ENCODE peak calls at places on chromosomes 11 and 22, in five cellular contexts. R is tibial nerve, I is upper lobe of left lung, A is ovary, Z is A549. P is an unnamed sample.

GRCh38 chr11:20007386-20007785 is 152.9 kb downstream of the DBX1 start:
- DNase-seq in Z (no peak), A (no peak), I (no peak), R (no peak), P (no peak)

GRCh38 chr11:111623527-111624030 is 21.3 kb downstream of the SIK2 start:
- DNase-seq in A (no peak), I (no peak), R (no peak), Z (no peak), P (peak)

GRCh38 chr22:46613606-46613997 is 6.6 kb upstream of the GRAMD4 start:
- DNase-seq in I (no peak), Z (no peak), A (no peak), R (no peak), P (peak)

GRCh38 chr11:78138694-78139421 is 568 bp downstream of the ALG8 start:
- DNase-seq in Z (peak), R (no peak), A (no peak), I (no peak), P (peak)

GRCh38 chr11:31702966-31703365 is 108.2 kb downstream of the PAX6 start:
- DNase-seq in R (no peak), I (no peak), Z (peak), A (no peak), P (no peak)

GRCh38 chr11:92130432-92130831 is 94.2 kb upstream of the FAT3 start:
- DNase-seq in Z (no peak), R (no peak), A (no peak), I (no peak), P (no peak)

GRCh38 chr22:32544953-32545558 is 70.4 kb downstream of the FBXO7 start:
- DNase-seq in Z (no peak), I (no peak), R (no peak), A (no peak), P (no peak)

GRCh38 chr11:128563942-128564641 is 23.3 kb downstream of the ETS1 start:
- DNase-seq in I (no peak), Z (no peak), R (no peak), A (no peak), P (no peak)

GRCh38 chr11:84045146-84045545 is 759.0 kb upstream of the CCDC90B start:
- DNase-seq in I (no peak), A (no peak), Z (no peak), R (no peak), P (no peak)

GRCh38 chr22:38167988-38168407 is 13.6 kb downstream of the PLA2G6 start:
- DNase-seq in A (no peak), Z (no peak), I (no peak), R (no peak), P (no peak)

GRCh38 chr11:15695096-15695721 is 580.5 kb downstream of the INSC start:
- DNase-seq in R (no peak), Z (no peak), I (no peak), A (no peak), P (no peak)

GRCh38 chr11:101049123-101049522 is 80.5 kb downstream of the PGR start:
- DNase-seq in R (no peak), I (no peak), Z (no peak), A (no peak), P (no peak)

GRCh38 chr22:17920145-17920605 is 104.2 kb downstream of the MICAL3 start:
- DNase-seq in A (peak), I (no peak), Z (no peak), R (no peak), P (peak)

GRCh38 chr11:20131744-20132666 is 28.3 kb downstream of the DBX1 start:
- DNase-seq in I (peak), R (no peak), A (peak), Z (peak), P (peak)

GRCh38 chr11:15091620-15092019 is 18.2 kb downstream of the CALCB start:
- DNase-seq in Z (no peak), R (no peak), I (no peak), A (no peak), P (no peak)

GRCh38 chr11:114237321-114238280 is 58.6 kb upstream of the NNMT start:
- DNase-seq in R (no peak), I (no peak), Z (no peak), A (no peak), P (no peak)

GRCh38 chr11:27158763-27159679 is 118.4 kb downstream of the BBOX1 start:
- DNase-seq in R (peak), Z (peak), A (peak), I (no peak), P (peak)

GRCh38 chr11:76962583-76963416 is 71.4 kb upstream of the B3GNT6 start:
- DNase-seq in R (no peak), A (no peak), Z (no peak), I (no peak), P (peak)

GRCh38 chr11:5705688-5706087 is 16.1 kb downstream of the TRIM22 start:
- DNase-seq in A (no peak), Z (no peak), I (no peak), R (no peak), P (no peak)

GRCh38 chr11:128610765-128611617 is 23.6 kb upstream of the ETS1 start:
- DNase-seq in I (no peak), R (no peak), A (no peak), Z (no peak), P (peak)

GRCh38 chr11:85346484-85346883 is 280.7 kb downstream of the DLG2 start:
- DNase-seq in R (no peak), Z (no peak), A (no peak), I (no peak), P (no peak)

GRCh38 chr11:45517171-45517770 is 148.2 kb downstream of the CHST1 start:
- DNase-seq in A (no peak), I (no peak), R (no peak), Z (no peak), P (no peak)

GRCh38 chr11:6455070-6455469 is 14.3 kb upstream of the HPX start:
- DNase-seq in Z (no peak), A (no peak), R (no peak), I (no peak), P (no peak)

GRCh38 chr11:29029452-29029851 is 921.3 kb downstream of the METTL15 start:
- DNase-seq in A (no peak), R (no peak), I (no peak), Z (no peak), P (no peak)

GRCh38 chr11:69588270-69588669 is 52.7 kb upstream of the CCND1 start:
- DNase-seq in A (no peak), I (no peak), R (no peak), Z (peak), P (no peak)

GRCh38 chr22:44753189-44754042 is 1.0 kb downstream of the ARHGAP8 start:
- DNase-seq in I (no peak), Z (no peak), R (no peak), A (no peak), P (no peak)

GRCh38 chr22:44755418-44755817 is 3.0 kb downstream of the ARHGAP8 start:
- DNase-seq in R (no peak), Z (no peak), I (no peak), A (no peak), P (no peak)

GRCh38 chr22:44758354-44758969 is 6.1 kb downstream of the ARHGAP8 start:
- DNase-seq in R (no peak), A (no peak), I (no peak), Z (no peak), P (no peak)

GRCh38 chr22:44755000-44755399 is 2.6 kb downstream of the ARHGAP8 start:
- DNase-seq in I (no peak), A (no peak), R (no peak), Z (no peak), P (no peak)

GRCh38 chr22:44755956-44756361 is 3.6 kb downstream of the ARHGAP8 start:
- DNase-seq in Z (no peak), R (no peak), I (no peak), A (no peak), P (peak)
- TF ChIP-seq EP300 in Z (no peak), R (no peak), I (no peak), A (no peak), P (no peak)

GRCh38 chr11:47233989-47234668 is 14.5 kb downstream of the ACP2 start:
- DNase-seq in Z (peak), I (no peak), R (no peak), A (peak), P (peak)
- TF ChIP-seq CTCF in Z (peak), I (peak), R (no peak), A (no peak), P (no peak)

GRCh38 chr22:19641254-19641982 is 72.9 kb upstream of the SEPTIN5 start:
- DNase-seq in Z (peak), A (no peak), I (no peak), R (no peak), P (no peak)
- TF ChIP-seq EP300 in Z (no peak), A (no peak), I (no peak), R (no peak), P (no peak)

DNA sequence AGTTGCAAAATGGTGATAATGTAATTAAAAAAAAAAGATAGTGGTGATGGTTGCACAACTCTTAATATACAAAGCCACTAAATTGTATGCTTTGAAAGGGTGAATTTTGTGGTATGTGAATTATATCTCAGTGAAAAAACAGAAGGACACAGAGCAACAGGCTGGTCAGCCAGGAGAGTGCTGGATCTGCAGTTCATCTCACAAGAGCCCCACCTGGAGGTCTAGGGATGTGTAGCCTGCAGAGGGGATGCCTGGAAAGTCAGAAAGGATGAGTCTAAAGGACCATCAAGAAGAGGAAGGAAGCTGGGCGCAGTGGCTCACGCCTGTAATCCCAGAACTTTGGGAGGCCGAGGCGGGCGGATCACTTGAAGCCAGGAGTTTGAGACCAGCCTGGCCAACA is 9.0 kb downstream of the POLR3H start:
- DNase-seq in A (no peak), R (no peak), I (no peak), Z (peak), P (no peak)
- TF ChIP-seq CTCF in A (no peak), R (no peak), I (no peak), Z (no peak), P (no peak)

DNA sequence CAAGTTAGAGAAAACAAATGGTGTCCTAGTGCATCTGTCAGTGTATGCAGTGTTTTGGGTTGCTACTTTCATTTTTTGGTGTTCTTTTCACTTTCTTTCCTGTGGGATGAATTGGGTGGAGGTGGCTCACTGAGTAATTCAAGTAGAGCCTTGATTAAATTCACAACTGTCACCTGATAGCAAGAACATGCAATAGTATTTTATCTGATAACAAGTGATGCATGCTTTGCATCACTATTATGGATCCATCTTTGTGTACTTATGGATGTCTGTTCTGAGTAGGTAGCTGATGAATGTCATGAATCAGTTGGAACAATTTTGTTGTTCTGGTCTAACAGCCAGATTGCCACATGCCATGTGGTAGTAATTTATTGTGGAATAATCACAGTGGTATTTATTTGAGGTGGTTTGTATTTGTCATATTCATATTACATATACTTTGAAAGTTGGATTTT is 87.5 kb downstream of the DDX10 start:
- DNase-seq in Z (no peak), I (no peak), A (no peak), R (no peak), P (no peak)
- TF ChIP-seq EP300 in Z (no peak), I (no peak), A (no peak), R (no peak), P (no peak)

GRCh38 chr11:1516273-1517067 is 29.9 kb upstream of the MOB2 start:
- DNase-seq in A (no peak), I (no peak), Z (no peak), R (no peak), P (no peak)

GRCh38 chr11:1515082-1516060 is 28.8 kb upstream of the MOB2 start:
- DNase-seq in Z (peak), A (peak), R (peak), I (peak), P (peak)

GRCh38 chr11:1511937-1512496 is 25.4 kb upstream of the MOB2 start:
- DNase-seq in I (no peak), Z (no peak), A (no peak), R (no peak), P (no peak)

GRCh38 chr11:1513326-1514296 is 27.0 kb upstream of the MOB2 start:
- DNase-seq in I (no peak), A (no peak), Z (no peak), R (no peak), P (no peak)

DNA sequence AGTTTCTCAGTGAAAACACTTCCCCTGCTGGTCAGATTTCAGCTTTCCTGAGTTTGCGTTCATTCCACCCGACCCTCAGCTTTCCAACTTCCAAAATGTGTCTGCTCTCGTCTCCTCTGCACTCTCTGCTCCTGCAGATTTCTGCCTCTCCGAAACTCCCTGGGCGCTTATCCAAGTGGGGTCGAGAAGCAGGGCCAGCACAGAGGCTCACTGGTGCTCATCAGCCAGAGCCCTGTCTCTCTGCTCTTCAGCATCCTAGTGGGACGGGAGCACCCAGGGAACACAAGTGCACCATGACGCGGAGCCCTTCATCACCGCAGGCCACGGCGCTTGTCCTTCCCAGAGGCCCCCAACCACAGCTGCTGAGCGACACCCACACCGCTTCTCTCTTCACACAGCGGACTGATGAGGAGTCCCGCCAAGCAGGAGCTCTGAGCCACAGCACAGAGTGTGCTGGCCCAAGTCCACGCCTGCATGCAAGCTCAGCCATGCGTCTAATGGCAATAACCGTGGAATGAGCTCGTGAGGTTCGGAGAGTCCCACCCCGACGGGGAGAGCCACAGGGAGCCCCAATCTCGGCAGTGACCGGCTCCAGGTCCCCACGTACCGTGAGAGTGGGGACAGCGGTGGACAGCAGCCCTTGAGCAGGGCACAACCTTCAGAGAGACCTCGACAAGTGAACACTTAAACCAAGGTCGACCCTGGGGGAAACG is 27.9 kb upstream of the MOB2 start:
- DNase-seq in A (no peak), R (no peak), I (peak), Z (no peak), P (no peak)
- TF ChIP-seq CTCF in A (no peak), R (no peak), I (no peak), Z (no peak), P (no peak)

P was measured in transverse colon.